ENCODE peak calls at places on chromosomes 12 and 14, in ten cellular contexts. One of them, this sample, is unnamed.

GRCh38 chr12:104624529-104624928 is 167.8 kb downstream of the CHST11 start:
- DNase-seq in naive B cell: no peak
- DNase-seq in NCI-H2029 treated with DMSO at 0.1 percent for 48 hours: no peak
- DNase-seq in stomach: no peak
- DNase-seq in COLO829: no peak
- DNase-seq in left ventricle myocardium superior: no peak
- DNase-seq in GM23248: no peak
- DNase-seq in left ventricle myocardium inferior: no peak
- DNase-seq in HFF-Myc: no peak
- DNase-seq in lung microvascular endothelial cell: no peak
- DNase-seq in this sample: no peak

GRCh38 chr14:22537436-22538310 is 51.4 kb downstream of the DAD1 start:
- DNase-seq in left ventricle myocardium superior: no peak
- DNase-seq in GM23248: no peak
- DNase-seq in lung microvascular endothelial cell: no peak
- DNase-seq in HFF-Myc: no peak
- DNase-seq in NCI-H2029 treated with DMSO at 0.1 percent for 48 hours: no peak
- DNase-seq in COLO829: no peak
- DNase-seq in stomach: no peak
- DNase-seq in naive B cell: no peak
- DNase-seq in left ventricle myocardium inferior: no peak
- DNase-seq in this sample: no peak

GRCh38 chr14:42633504-42634095 is 1026.9 kb downstream of the LRFN5 start:
- DNase-seq in stomach: no peak
- DNase-seq in NCI-H2029 treated with DMSO at 0.1 percent for 48 hours: no peak
- DNase-seq in COLO829: peak
- DNase-seq in lung microvascular endothelial cell: no peak
- DNase-seq in HFF-Myc: no peak
- DNase-seq in GM23248: no peak
- DNase-seq in left ventricle myocardium inferior: no peak
- DNase-seq in naive B cell: no peak
- DNase-seq in left ventricle myocardium superior: no peak
- DNase-seq in this sample: no peak

GRCh38 chr14:68384335-68384734 is 408.5 kb downstream of the ZFP36L1 start:
- DNase-seq in left ventricle myocardium inferior: peak
- DNase-seq in COLO829: no peak
- DNase-seq in NCI-H2029 treated with DMSO at 0.1 percent for 48 hours: no peak
- DNase-seq in GM23248: peak
- DNase-seq in HFF-Myc: no peak
- DNase-seq in left ventricle myocardium superior: peak
- DNase-seq in naive B cell: no peak
- DNase-seq in lung microvascular endothelial cell: peak
- DNase-seq in stomach: no peak
- DNase-seq in this sample: no peak

GRCh38 chr14:79543966-79544365 is 667.3 kb downstream of the DIO2 start:
- DNase-seq in COLO829: peak
- DNase-seq in left ventricle myocardium inferior: no peak
- DNase-seq in HFF-Myc: no peak
- DNase-seq in NCI-H2029 treated with DMSO at 0.1 percent for 48 hours: no peak
- DNase-seq in GM23248: peak
- DNase-seq in naive B cell: no peak
- DNase-seq in left ventricle myocardium superior: no peak
- DNase-seq in lung microvascular endothelial cell: peak
- DNase-seq in stomach: no peak
- DNase-seq in this sample: no peak

GRCh38 chr12:14884458-14884878 is 1.2 kb downstream of the MGP start:
- DNase-seq in COLO829: peak
- DNase-seq in left ventricle myocardium superior: peak
- DNase-seq in NCI-H2029 treated with DMSO at 0.1 percent for 48 hours: peak
- DNase-seq in GM23248: peak
- DNase-seq in HFF-Myc: no peak
- DNase-seq in stomach: peak
- DNase-seq in lung microvascular endothelial cell: peak
- DNase-seq in naive B cell: peak
- DNase-seq in left ventricle myocardium inferior: peak
- DNase-seq in this sample: peak

GRCh38 chr14:37655418-37655817 is 60.0 kb downstream of the TTC6 start:
- DNase-seq in stomach: no peak
- DNase-seq in NCI-H2029 treated with DMSO at 0.1 percent for 48 hours: no peak
- DNase-seq in GM23248: no peak
- DNase-seq in HFF-Myc: no peak
- DNase-seq in left ventricle myocardium inferior: no peak
- DNase-seq in naive B cell: no peak
- DNase-seq in left ventricle myocardium superior: no peak
- DNase-seq in COLO829: no peak
- DNase-seq in lung microvascular endothelial cell: peak
- DNase-seq in this sample: no peak

GRCh38 chr12:49219417-49220026 is 30.6 kb upstream of the TUBA1A start:
- DNase-seq in NCI-H2029 treated with DMSO at 0.1 percent for 48 hours: no peak
- DNase-seq in HFF-Myc: no peak
- DNase-seq in left ventricle myocardium superior: no peak
- DNase-seq in naive B cell: no peak
- DNase-seq in stomach: no peak
- DNase-seq in lung microvascular endothelial cell: no peak
- DNase-seq in GM23248: no peak
- DNase-seq in COLO829: no peak
- DNase-seq in left ventricle myocardium inferior: no peak
- DNase-seq in this sample: no peak

GRCh38 chr12:76919388-76920181 is 40.8 kb upstream of the CSRP2 start:
- DNase-seq in stomach: no peak
- DNase-seq in left ventricle myocardium superior: no peak
- DNase-seq in lung microvascular endothelial cell: no peak
- DNase-seq in GM23248: no peak
- DNase-seq in NCI-H2029 treated with DMSO at 0.1 percent for 48 hours: no peak
- DNase-seq in naive B cell: no peak
- DNase-seq in COLO829: no peak
- DNase-seq in HFF-Myc: no peak
- DNase-seq in left ventricle myocardium inferior: no peak
- DNase-seq in this sample: no peak

GRCh38 chr12:107318804-107319535 is 225.6 kb upstream of the CRY1 start:
- DNase-seq in NCI-H2029 treated with DMSO at 0.1 percent for 48 hours: peak
- DNase-seq in left ventricle myocardium superior: peak
- DNase-seq in left ventricle myocardium inferior: no peak
- DNase-seq in naive B cell: no peak
- DNase-seq in lung microvascular endothelial cell: peak
- DNase-seq in HFF-Myc: no peak
- DNase-seq in stomach: no peak
- DNase-seq in GM23248: peak
- DNase-seq in COLO829: no peak
- DNase-seq in this sample: no peak

GRCh38 chr12:131050463-131051154 is 96.9 kb downstream of the ADGRD1 start:
- DNase-seq in COLO829: no peak
- DNase-seq in stomach: no peak
- DNase-seq in left ventricle myocardium superior: no peak
- DNase-seq in lung microvascular endothelial cell: no peak
- DNase-seq in GM23248: no peak
- DNase-seq in left ventricle myocardium inferior: no peak
- DNase-seq in naive B cell: no peak
- DNase-seq in NCI-H2029 treated with DMSO at 0.1 percent for 48 hours: no peak
- DNase-seq in HFF-Myc: no peak
- DNase-seq in this sample: no peak

GRCh38 chr14:95062946-95063345 is 94.4 kb downstream of the DICER1 start:
- DNase-seq in naive B cell: no peak
- DNase-seq in NCI-H2029 treated with DMSO at 0.1 percent for 48 hours: no peak
- DNase-seq in HFF-Myc: no peak
- DNase-seq in COLO829: no peak
- DNase-seq in stomach: no peak
- DNase-seq in left ventricle myocardium superior: no peak
- DNase-seq in left ventricle myocardium inferior: no peak
- DNase-seq in lung microvascular endothelial cell: no peak
- DNase-seq in GM23248: no peak
- DNase-seq in this sample: no peak

GRCh38 chr12:96719671-96720362 is 187.2 kb upstream of the NEDD1 start:
- DNase-seq in COLO829: peak
- DNase-seq in left ventricle myocardium inferior: no peak
- DNase-seq in left ventricle myocardium superior: no peak
- DNase-seq in naive B cell: peak
- DNase-seq in stomach: no peak
- DNase-seq in NCI-H2029 treated with DMSO at 0.1 percent for 48 hours: peak
- DNase-seq in lung microvascular endothelial cell: peak
- DNase-seq in HFF-Myc: no peak
- DNase-seq in GM23248: peak
- DNase-seq in this sample: peak

GRCh38 chr14:81478446-81478845 is 55.2 kb downstream of the SEL1L start:
- DNase-seq in naive B cell: no peak
- DNase-seq in left ventricle myocardium superior: no peak
- DNase-seq in stomach: no peak
- DNase-seq in left ventricle myocardium inferior: no peak
- DNase-seq in NCI-H2029 treated with DMSO at 0.1 percent for 48 hours: no peak
- DNase-seq in GM23248: no peak
- DNase-seq in HFF-Myc: no peak
- DNase-seq in lung microvascular endothelial cell: no peak
- DNase-seq in COLO829: no peak
- DNase-seq in this sample: no peak

GRCh38 chr12:25524381-25524780 is 28.7 kb downstream of the LMNTD1 start:
- DNase-seq in lung microvascular endothelial cell: no peak
- DNase-seq in naive B cell: no peak
- DNase-seq in HFF-Myc: no peak
- DNase-seq in COLO829: no peak
- DNase-seq in left ventricle myocardium superior: no peak
- DNase-seq in stomach: no peak
- DNase-seq in left ventricle myocardium inferior: no peak
- DNase-seq in GM23248: no peak
- DNase-seq in NCI-H2029 treated with DMSO at 0.1 percent for 48 hours: no peak
- DNase-seq in this sample: no peak

GRCh38 chr12:7602287-7602686 is 63.4 kb downstream of the APOBEC1 start:
- DNase-seq in stomach: no peak
- DNase-seq in COLO829: no peak
- DNase-seq in left ventricle myocardium inferior: no peak
- DNase-seq in HFF-Myc: no peak
- DNase-seq in lung microvascular endothelial cell: peak
- DNase-seq in left ventricle myocardium superior: no peak
- DNase-seq in naive B cell: no peak
- DNase-seq in GM23248: peak
- DNase-seq in NCI-H2029 treated with DMSO at 0.1 percent for 48 hours: no peak
- DNase-seq in this sample: no peak

GRCh38 chr12:78864483-78865296 is at the start of gene SYT1:
- DNase-seq in NCI-H2029 treated with DMSO at 0.1 percent for 48 hours: peak
- DNase-seq in GM23248: peak
- DNase-seq in left ventricle myocardium inferior: peak
- DNase-seq in HFF-Myc: peak
- DNase-seq in stomach: no peak
- DNase-seq in left ventricle myocardium superior: peak
- DNase-seq in lung microvascular endothelial cell: peak
- DNase-seq in naive B cell: no peak
- DNase-seq in COLO829: peak
- DNase-seq in this sample: no peak

GRCh38 chr12:129949652-129950051 is 45.8 kb upstream of the TMEM132D start:
- DNase-seq in left ventricle myocardium inferior: no peak
- DNase-seq in HFF-Myc: no peak
- DNase-seq in naive B cell: no peak
- DNase-seq in COLO829: no peak
- DNase-seq in lung microvascular endothelial cell: no peak
- DNase-seq in NCI-H2029 treated with DMSO at 0.1 percent for 48 hours: no peak
- DNase-seq in stomach: no peak
- DNase-seq in GM23248: no peak
- DNase-seq in left ventricle myocardium superior: no peak
- DNase-seq in this sample: no peak

GRCh38 chr12:26768611-26769603 is 64.1 kb downstream of the ITPR2 start:
- DNase-seq in NCI-H2029 treated with DMSO at 0.1 percent for 48 hours: peak
- DNase-seq in naive B cell: no peak
- DNase-seq in HFF-Myc: no peak
- DNase-seq in stomach: no peak
- DNase-seq in GM23248: no peak
- DNase-seq in COLO829: no peak
- DNase-seq in lung microvascular endothelial cell: no peak
- DNase-seq in left ventricle myocardium superior: no peak
- DNase-seq in left ventricle myocardium inferior: no peak
- DNase-seq in this sample: no peak

GRCh38 chr12:92593734-92594402 is 108.9 kb upstream of the PLEKHG7 start:
- DNase-seq in left ventricle myocardium superior: no peak
- DNase-seq in GM23248: peak
- DNase-seq in naive B cell: peak
- DNase-seq in COLO829: peak
- DNase-seq in NCI-H2029 treated with DMSO at 0.1 percent for 48 hours: no peak
- DNase-seq in lung microvascular endothelial cell: peak
- DNase-seq in stomach: peak
- DNase-seq in left ventricle myocardium inferior: no peak
- DNase-seq in HFF-Myc: peak
- DNase-seq in this sample: no peak